ENCODE peak calls at places on chromosomes 3 and 15, in ten cellular contexts. S, O, J, V, Z, W, L, F, T and Y are unnamed samples.

GRCh38 chr3:69433938-69434263 is 48.0 kb upstream of the FRMD4B start:
- DNase-seq in S (no peak), V (no peak), F (no peak), W (no peak), L (no peak), Z (no peak), J (no peak), O (no peak), T (no peak), Y (no peak)

GRCh38 chr15:56812255-56812654 is 78.9 kb upstream of the ZNF280D start:
- DNase-seq in J (no peak), Z (no peak), F (no peak), L (no peak), W (no peak), T (no peak), S (no peak), O (no peak), V (no peak), Y (no peak)

GRCh38 chr3:46883252-46884185 is 6.0 kb downstream of the PTH1R start:
- DNase-seq in L (no peak), W (peak), O (no peak), V (no peak), S (no peak), F (no peak), Z (no peak), T (no peak), J (no peak), Y (no peak)

GRCh38 chr3:13528217-13528801 is 20.6 kb upstream of the FBLN2 start:
- DNase-seq in Z (no peak), V (no peak), F (no peak), L (no peak), O (no peak), S (peak), W (peak), T (no peak), J (no peak), Y (peak)

GRCh38 chr15:74573987-74574386 is 33.0 kb downstream of the ARID3B start:
- DNase-seq in V (peak), Z (no peak), T (no peak), J (no peak), S (no peak), W (no peak), F (no peak), O (no peak), L (no peak), Y (no peak)

GRCh38 chr3:33035596-33035995 is 61.4 kb downstream of the GLB1 start:
- DNase-seq in T (no peak), J (no peak), S (no peak), F (no peak), Z (no peak), V (no peak), O (no peak), W (no peak), L (no peak), Y (no peak)

GRCh38 chr3:113173102-113173501 is 38.3 kb upstream of the BOC start:
- DNase-seq in J (no peak), O (no peak), S (no peak), L (no peak), Z (no peak), F (no peak), W (no peak), V (no peak), T (no peak), Y (no peak)

GRCh38 chr15:52680041-52680391 is 828 bp upstream of the ATOSA start:
- DNase-seq in O (no peak), S (no peak), J (no peak), F (no peak), Z (no peak), T (no peak), W (peak), L (no peak), V (peak), Y (no peak)

GRCh38 chr3:120678331-120678845 is 3.7 kb downstream of the HGD start:
- DNase-seq in Z (peak), F (no peak), V (peak), J (peak), W (no peak), S (peak), O (no peak), L (no peak), T (no peak), Y (no peak)

GRCh38 chr15:47196057-47196456 is 521.2 kb upstream of the SEMA6D start:
- DNase-seq in Z (peak), O (peak), T (peak), V (peak), J (peak), L (peak), F (peak), W (peak), S (peak), Y (peak)

GRCh38 chr15:87805117-87805820 is 451.3 kb downstream of the NTRK3 start:
- DNase-seq in L (no peak), O (no peak), J (no peak), V (no peak), T (no peak), F (no peak), W (no peak), Z (no peak), S (no peak), Y (no peak)

GRCh38 chr3:172323894-172324590 is 124.2 kb downstream of the GHSR start:
- DNase-seq in W (no peak), O (no peak), J (no peak), Z (no peak), L (no peak), F (no peak), S (peak), V (peak), T (no peak), Y (no peak)

GRCh38 chr15:51837784-51838183 is 8.3 kb downstream of the TMOD3 start:
- DNase-seq in L (no peak), F (no peak), S (no peak), J (no peak), V (peak), O (no peak), W (no peak), T (no peak), Z (no peak), Y (no peak)

GRCh38 chr3:124078978-124079911 is 87.3 kb upstream of the ROPN1 start:
- DNase-seq in O (no peak), Z (peak), W (peak), S (no peak), F (no peak), V (peak), T (no peak), J (peak), L (no peak), Y (no peak)

GRCh38 chr15:96322401-96323249 is 7.9 kb upstream of the NR2F2 start:
- DNase-seq in F (no peak), J (no peak), S (peak), V (peak), L (no peak), Z (peak), O (no peak), T (peak), W (no peak), Y (peak)

GRCh38 chr3:194265505-194265892 is 85.6 kb downstream of the CPN2 start:
- DNase-seq in S (peak), T (peak), J (peak), W (peak), L (no peak), F (peak), Z (peak), V (peak), O (no peak), Y (peak)

GRCh38 chr15:69794643-69795461 is 302.9 kb downstream of the TLE3 start:
- DNase-seq in O (no peak), J (peak), F (no peak), S (peak), L (no peak), V (peak), Z (no peak), T (peak), W (no peak), Y (peak)

GRCh38 chr3:170726976-170727661 is 141.2 kb upstream of the SLC7A14 start:
- DNase-seq in L (no peak), W (no peak), Z (no peak), T (no peak), O (no peak), F (no peak), J (no peak), S (no peak), V (peak), Y (no peak)

GRCh38 chr3:69646287-69647067 is 92.8 kb upstream of the MITF start:
- DNase-seq in L (no peak), J (no peak), O (no peak), V (no peak), S (no peak), W (no peak), F (no peak), Z (peak), T (no peak), Y (peak)

GRCh38 chr3:107752202-107752990 is 229.6 kb downstream of the BBX start:
- DNase-seq in F (no peak), S (no peak), W (no peak), J (no peak), T (no peak), O (no peak), V (peak), Z (peak), L (no peak), Y (no peak)

GRCh38 chr3:27943106-27943505 is 221.0 kb upstream of the EOMES start:
- DNase-seq in T (no peak), Z (peak), J (no peak), F (no peak), O (no peak), S (no peak), W (no peak), V (no peak), L (no peak), Y (no peak)

GRCh38 chr3:177037241-177037640 is 160.0 kb downstream of the TBL1XR1 start:
- DNase-seq in T (no peak), Z (no peak), F (no peak), O (no peak), V (peak), W (no peak), S (no peak), J (no peak), L (no peak), Y (no peak)

GRCh38 chr15:87031545-87032230 is 952.0 kb downstream of the AGBL1 start:
- DNase-seq in J (no peak), O (no peak), T (no peak), S (no peak), Z (no peak), F (no peak), L (no peak), V (no peak), W (no peak), Y (no peak)

GRCh38 chr3:107704477-107704876 is 181.7 kb downstream of the BBX start:
- DNase-seq in S (no peak), O (no peak), L (no peak), W (no peak), J (no peak), T (no peak), V (peak), F (no peak), Z (no peak), Y (no peak)

GRCh38 chr3:25471081-25471768 is 43.2 kb downstream of the RARB start:
- DNase-seq in V (no peak), T (no peak), S (peak), F (no peak), L (no peak), O (no peak), W (no peak), Z (no peak), J (no peak), Y (no peak)

GRCh38 chr15:61028427-61028826 is 200.7 kb downstream of the RORA start:
- DNase-seq in T (no peak), V (no peak), F (no peak), J (no peak), Z (no peak), L (no peak), W (no peak), S (no peak), O (no peak), Y (no peak)

GRCh38 chr3:161939919-161940693 is 443.5 kb downstream of the OTOL1 start:
- DNase-seq in S (no peak), J (no peak), O (no peak), Z (no peak), F (no peak), L (no peak), W (no peak), T (no peak), V (no peak), Y (no peak)

GRCh38 chr3:135169651-135170050 is 374.6 kb downstream of the EPHB1 start:
- DNase-seq in V (no peak), J (no peak), Z (no peak), S (no peak), T (no peak), W (no peak), L (no peak), O (no peak), F (no peak), Y (no peak)

GRCh38 chr3:81490541-81491288 is 270.7 kb downstream of the GBE1 start:
- DNase-seq in Z (peak), T (peak), V (peak), F (peak), W (peak), J (peak), S (peak), O (peak), L (peak), Y (no peak)

GRCh38 chr3:96700322-96701315 is 113.8 kb upstream of the EPHA6 start:
- DNase-seq in Z (no peak), T (no peak), L (no peak), F (no peak), V (no peak), W (no peak), S (no peak), J (no peak), O (no peak), Y (no peak)

GRCh38 chr3:126551066-126551838 is 7.5 kb downstream of the C3orf22 start:
- DNase-seq in W (peak), S (peak), F (peak), T (peak), O (no peak), J (peak), L (peak), Z (peak), V (no peak), Y (peak)

GRCh38 chr15:31016446-31016915 is 25.1 kb upstream of the MTMR10 start:
- DNase-seq in V (peak), W (no peak), O (no peak), T (no peak), F (no peak), Z (no peak), J (no peak), S (no peak), L (no peak), Y (no peak)

GRCh38 chr3:71681224-71681668 is 44.0 kb downstream of the EIF4E3 start:
- DNase-seq in F (no peak), S (peak), Z (peak), L (no peak), W (no peak), J (peak), V (peak), O (no peak), T (peak), Y (no peak)

GRCh38 chr3:71685686-71686085 is 39.5 kb downstream of the EIF4E3 start:
- DNase-seq in Z (no peak), L (no peak), T (no peak), S (no peak), J (no peak), V (no peak), O (no peak), F (no peak), W (no peak), Y (no peak)

GRCh38 chr3:71680588-71680987 is 44.6 kb downstream of the EIF4E3 start:
- DNase-seq in L (no peak), O (no peak), Z (peak), V (peak), S (no peak), F (no peak), T (no peak), W (no peak), J (no peak), Y (no peak)

GRCh38 chr3:71684752-71685151 is 40.5 kb downstream of the EIF4E3 start:
- DNase-seq in Z (peak), T (peak), J (peak), F (no peak), L (no peak), S (no peak), V (peak), W (no peak), O (peak), Y (peak)

DNA sequence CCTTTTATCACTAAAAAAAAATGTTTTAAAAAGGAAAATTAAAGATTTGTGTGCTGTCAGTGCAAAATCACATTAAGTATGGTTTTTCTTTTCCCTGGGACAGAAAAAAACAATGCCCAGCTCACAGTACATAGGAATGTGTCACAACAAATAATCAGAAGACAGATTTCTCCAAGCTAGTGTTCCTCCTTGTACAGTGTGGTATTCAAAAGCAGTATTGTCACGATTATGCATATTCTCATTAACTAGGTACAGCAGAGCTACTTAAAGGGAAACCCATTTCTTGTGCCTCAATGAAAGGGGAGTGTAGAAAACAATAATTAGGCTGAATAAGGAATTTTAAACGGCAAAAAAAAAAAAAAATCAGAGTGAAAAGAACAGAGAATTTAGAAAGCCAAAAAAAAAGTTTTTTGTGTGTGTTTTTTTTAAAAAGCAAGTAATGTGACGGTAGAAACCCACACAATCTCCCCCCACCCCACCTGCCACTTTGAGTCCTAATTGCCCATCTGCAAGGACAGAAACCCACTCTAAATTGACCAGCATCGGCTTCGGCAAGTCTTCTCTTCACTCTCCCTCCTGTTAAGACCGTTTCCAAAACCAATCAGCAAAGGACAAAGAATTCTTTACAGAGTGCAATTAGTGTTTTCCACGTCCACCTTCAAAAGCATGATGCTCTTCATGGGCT is 41.0 kb downstream of the EIF4E3 start:
- DNase-seq in T (no peak), V (no peak), L (no peak), S (no peak), F (no peak), W (no peak), O (no peak), Z (no peak), J (no peak), Y (no peak)
- H3K4me3 ChIP-seq in T (no peak), V (no peak), L (no peak), S (no peak), F (no peak), W (no peak), O (no peak), Z (no peak), J (no peak), Y (no peak)

GRCh38 chr15:39585394-39585841 is 4.5 kb downstream of the THBS1 start:
- DNase-seq in S (no peak), F (no peak), J (no peak), L (no peak), V (no peak), Z (no peak), W (no peak), O (no peak), T (no peak), Y (no peak)
- H3K27ac ChIP-seq in S (no peak), F (no peak), J (no peak), L (no peak), V (no peak), Z (no peak), W (no peak), O (peak), T (peak), Y (no peak)

GRCh38 chr3:41033956-41034519 is 165.3 kb upstream of the CTNNB1 start:
- DNase-seq in J (no peak), O (no peak), F (no peak), L (no peak), Z (no peak), V (no peak), W (no peak), S (no peak), T (no peak), Y (no peak)
- TF ChIP-seq CTCF in J (no peak), O (no peak), F (no peak), L (no peak), Z (no peak), V (no peak), W (no peak), S (no peak), T (no peak), Y (no peak)

DNA sequence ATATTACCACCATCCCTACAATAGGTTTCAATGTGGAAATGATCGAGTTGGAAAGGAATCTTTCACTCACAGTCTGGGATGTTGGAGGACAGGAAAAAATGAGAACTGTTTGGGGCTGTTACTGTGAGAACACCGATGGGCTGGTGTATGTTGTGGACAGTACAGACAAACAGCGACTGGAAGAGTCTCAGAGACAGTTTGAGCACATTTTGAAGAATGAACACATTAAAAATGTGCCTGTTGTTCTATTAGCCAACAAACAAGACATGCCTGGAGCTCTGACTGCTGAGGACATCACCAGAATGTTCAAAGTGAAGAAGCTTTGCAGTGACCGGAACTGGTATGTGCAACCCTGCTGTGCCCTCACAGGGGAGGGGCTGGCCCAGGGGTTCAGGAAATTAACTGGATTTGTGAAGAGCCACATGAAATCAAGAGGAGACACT is 520 bp downstream of the ARL14 start:
- DNase-seq in T (no peak), J (no peak), Z (peak), L (no peak), V (peak), O (no peak), S (no peak), W (no peak), F (no peak), Y (no peak)
- H3K4me3 ChIP-seq in T (no peak), J (no peak), Z (peak), L (peak), V (no peak), O (no peak), S (no peak), W (no peak), F (no peak), Y (no peak)

GRCh38 chr15:73231661-73232443 is 136.9 kb downstream of the HCN4 start:
- DNase-seq in S (no peak), L (no peak), W (no peak), V (no peak), T (no peak), O (no peak), Z (no peak), J (no peak), F (no peak), Y (no peak)
- H3K27ac ChIP-seq in S (no peak), L (no peak), W (no peak), V (no peak), T (no peak), O (no peak), Z (no peak), J (no peak), F (no peak), Y (no peak)

GRCh38 chr3:78990164-78990563 is 777.6 kb downstream of the ROBO1 start:
- DNase-seq in L (no peak), T (no peak), Z (no peak), S (no peak), V (no peak), J (no peak), O (no peak), W (no peak), F (no peak), Y (no peak)

GRCh38 chr3:78986702-78987101 is 781.1 kb downstream of the ROBO1 start:
- DNase-seq in T (no peak), L (no peak), V (no peak), Z (no peak), J (no peak), F (no peak), S (no peak), W (no peak), O (no peak), Y (no peak)

GRCh38 chr3:78992400-78992799 is 775.4 kb downstream of the ROBO1 start:
- DNase-seq in O (no peak), F (no peak), L (no peak), V (no peak), T (no peak), J (no peak), S (no peak), W (no peak), Z (no peak), Y (no peak)

GRCh38 chr3:78991656-78992055 is 776.1 kb downstream of the ROBO1 start:
- DNase-seq in F (no peak), T (no peak), J (no peak), O (no peak), L (no peak), W (no peak), V (no peak), S (no peak), Z (no peak), Y (no peak)

GRCh38 chr3:78988324-78988723 is 779.5 kb downstream of the ROBO1 start:
- DNase-seq in O (no peak), W (peak), F (no peak), L (no peak), V (no peak), S (no peak), Z (no peak), J (no peak), T (no peak), Y (no peak)
- TF ChIP-seq CTCF in O (peak), W (peak), F (no peak), L (no peak), V (peak), S (no peak), Z (peak), J (no peak), T (no peak), Y (no peak)

DNA sequence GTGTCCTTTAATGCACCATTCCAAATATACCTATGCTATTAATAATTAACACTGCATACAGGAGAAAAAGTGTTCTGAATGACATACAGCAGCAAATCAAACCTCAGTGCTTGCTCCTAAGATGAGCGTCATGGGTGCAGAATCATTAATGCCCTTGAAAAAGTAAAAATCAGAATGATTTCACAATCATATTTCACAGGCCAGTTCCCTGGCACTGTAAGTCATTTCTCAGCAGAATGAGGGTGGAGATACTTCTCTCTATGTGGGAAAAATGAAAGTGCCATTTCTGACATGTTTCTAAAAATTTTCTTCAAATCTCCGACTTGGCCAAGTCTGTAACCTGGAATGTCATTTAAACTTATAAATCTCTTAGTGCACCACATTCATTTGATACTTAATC is 549.8 kb upstream of the AGTR1 start:
- DNase-seq in W (no peak), V (peak), Z (no peak), O (no peak), F (no peak), J (no peak), S (no peak), L (no peak), T (no peak), Y (no peak)
- H3K4me3 ChIP-seq in W (no peak), V (no peak), Z (no peak), O (no peak), F (no peak), J (no peak), S (no peak), L (no peak), T (no peak), Y (no peak)